ENCODE peak calls at places on chromosome 14, in five cellular contexts. M is 8988T, T is skeletal muscle cell, W is cardiac muscle cell, J is GM06990. I is an unnamed sample.

GRCh38 chr14:95537298-95538089 is 2.6 kb downstream of the GLRX5 start:
- DNase-seq in M (no peak), T (no peak), W (no peak), J (no peak), I (no peak)

GRCh38 chr14:85391892-85392291 is 138.1 kb upstream of the FLRT2 start:
- DNase-seq in M (no peak), T (no peak), W (no peak), J (no peak), I (no peak)

GRCh38 chr14:94050231-94050880 is 24.2 kb downstream of the OTUB2 start:
- DNase-seq in M (no peak), T (no peak), W (peak), J (no peak), I (no peak)

GRCh38 chr14:85415015-85415712 is 114.8 kb upstream of the FLRT2 start:
- DNase-seq in M (peak), T (peak), W (no peak), J (no peak), I (peak)

GRCh38 chr14:37195327-37195726 is 2.4 kb upstream of the MIPOL1 start:
- DNase-seq in M (no peak), T (peak), W (no peak), J (no peak), I (no peak)

GRCh38 chr14:46951103-46951502 is 299.5 kb upstream of the RPL10L start:
- DNase-seq in M (no peak), T (no peak), W (no peak), J (no peak), I (no peak)

GRCh38 chr14:51369814-51370213 is 129.8 kb downstream of the TMX1 start:
- DNase-seq in M (no peak), T (no peak), W (no peak), J (no peak), I (peak)

GRCh38 chr14:68507544-68508081 is 285.3 kb downstream of the ZFP36L1 start:
- DNase-seq in M (no peak), T (no peak), W (no peak), J (no peak), I (no peak)

GRCh38 chr14:94392510-94392935 is 4.1 kb upstream of the SERPINA1 start:
- DNase-seq in M (no peak), T (peak), W (no peak), J (no peak), I (no peak)

GRCh38 chr14:75303415-75303814 is 24.8 kb downstream of the FOS start:
- DNase-seq in M (peak), T (no peak), W (peak), J (no peak), I (peak)

GRCh38 chr14:77861201-77861600 is 61.3 kb downstream of the ADCK1 start:
- DNase-seq in M (no peak), T (no peak), W (no peak), J (no peak), I (no peak)

GRCh38 chr14:100372357-100373048 is 49.4 kb downstream of the SLC25A47 start:
- DNase-seq in M (no peak), T (no peak), W (no peak), J (no peak), I (peak)

GRCh38 chr14:90720832-90721231 is 95.4 kb downstream of the TTC7B start:
- DNase-seq in M (no peak), T (no peak), W (no peak), J (no peak), I (no peak)

GRCh38 chr14:81427348-81428058 is 27.4 kb upstream of the STON2 start:
- DNase-seq in M (no peak), T (no peak), W (peak), J (no peak), I (no peak)

I was measured in H7.